ENCODE peak calls at places on chromosome 21, in eight cellular contexts. V is heart left ventricle, P is A549, E is endothelial cell of umbilical vein, F is H1, Y is esophagus muscularis mucosa, I is ovary, Q is spleen. S is an unnamed sample.

GRCh38 chr21:28089599-28090421 is 902.9 kb downstream of the LTN1 start:
- DNase-seq in V (peak; percentile 33), P (no peak), E (no peak), F (no peak), Y (no peak), I (no peak), Q (no peak), S (no peak)

GRCh38 chr21:31576428-31576827 is 83.1 kb upstream of the SOD1 start:
- DNase-seq in V (no peak), P (no peak), E (no peak), F (no peak), Y (no peak), I (no peak), Q (peak; percentile 33), S (no peak)

GRCh38 chr21:16116798-16117197 is 387.0 kb downstream of the USP25 start:
- DNase-seq in V (no peak), P (no peak), E (peak; percentile 89), F (no peak), Y (no peak), I (no peak), Q (no peak), S (no peak)

GRCh38 chr21:26686278-26686677 is 113.2 kb upstream of the CYYR1 start:
- DNase-seq in V (no peak), P (peak; percentile 1), E (peak; percentile 10), F (no peak), Y (no peak), I (no peak), Q (peak; percentile 66), S (peak; percentile 12)

GRCh38 chr21:17613242-17613676 is 558 bp upstream of the BTG3 start:
- DNase-seq in V (peak; percentile 29), P (no peak), E (peak; percentile 22), F (no peak), Y (no peak), I (peak; percentile 53), Q (no peak), S (peak; percentile 48)

GRCh38 chr21:42858185-42858847 is 21.0 kb downstream of the WDR4 start:
- DNase-seq in V (no peak), P (no peak), E (no peak), F (no peak), Y (no peak), I (peak; percentile 35), Q (no peak), S (no peak)

GRCh38 chr21:39422468-39423241 is 22.9 kb downstream of the LCA5L start:
- DNase-seq in V (no peak), P (no peak), E (no peak), F (no peak), Y (no peak), I (no peak), Q (no peak), S (no peak)

GRCh38 chr21:25512095-25513086 is 94.9 kb downstream of the MRPL39 start:
- DNase-seq in V (no peak), P (no peak), E (no peak), F (no peak), Y (no peak), I (no peak), Q (no peak), S (no peak)

GRCh38 chr21:27885296-27885711 is 918.4 kb upstream of the ADAMTS5 start:
- DNase-seq in V (no peak), P (no peak), E (no peak), F (no peak), Y (no peak), I (no peak), Q (peak; percentile 62), S (no peak)

GRCh38 chr21:42397291-42398129 is 1.7 kb upstream of the TMPRSS3 start:
- DNase-seq in V (no peak), P (no peak), E (no peak), F (no peak), Y (no peak), I (no peak), Q (peak; percentile 56), S (no peak)

GRCh38 chr21:40377135-40377534 is 469.8 kb downstream of the DSCAM start:
- DNase-seq in V (no peak), P (no peak), E (no peak), F (no peak), Y (no peak), I (no peak), Q (no peak), S (no peak)

GRCh38 chr21:25931791-25932190 is 197.0 kb downstream of the GABPA start:
- DNase-seq in V (no peak), P (no peak), E (no peak), F (no peak), Y (no peak), I (no peak), Q (no peak), S (no peak)

GRCh38 chr21:42221581-42222345 is 2.8 kb downstream of the ABCG1 start:
- DNase-seq in V (peak; percentile 67), P (no peak), E (peak; percentile 69), F (no peak), Y (no peak), I (no peak), Q (no peak), S (peak; percentile 28)

GRCh38 chr21:18170829-18171228 is 73.8 kb upstream of the CHODL start:
- DNase-seq in V (no peak), P (no peak), E (no peak), F (no peak), Y (no peak), I (no peak), Q (no peak), S (no peak)

GRCh38 chr21:28485301-28486022 is 507.2 kb downstream of the LTN1 start:
- DNase-seq in V (no peak), P (no peak), E (no peak), F (no peak), Y (no peak), I (no peak), Q (no peak), S (no peak)

GRCh38 chr21:41805643-41806042 is 38.8 kb upstream of the RIPK4 start:
- DNase-seq in V (no peak), P (no peak), E (no peak), F (no peak), Y (no peak), I (no peak), Q (no peak), S (no peak)

GRCh38 chr21:43801006-43801783 is 11.8 kb downstream of the RRP1 start:
- DNase-seq in V (no peak), P (no peak), E (no peak), F (no peak), Y (no peak), I (no peak), Q (peak; percentile 74), S (no peak)

GRCh38 chr21:16169810-16170209 is 440.0 kb downstream of the USP25 start:
- DNase-seq in V (no peak), P (no peak), E (no peak), F (no peak), Y (no peak), I (no peak), Q (no peak), S (no peak)

GRCh38 chr21:39860600-39860999 is 6.6 kb upstream of the PCP4 start:
- DNase-seq in V (no peak), P (no peak), E (no peak), F (no peak), Y (no peak), I (no peak), Q (no peak), S (no peak)

GRCh38 chr21:39581414-39581813 is 31.3 kb upstream of the B3GALT5 start:
- DNase-seq in V (no peak), P (no peak), E (no peak), F (no peak), Y (no peak), I (no peak), Q (no peak), S (no peak)

DNA sequence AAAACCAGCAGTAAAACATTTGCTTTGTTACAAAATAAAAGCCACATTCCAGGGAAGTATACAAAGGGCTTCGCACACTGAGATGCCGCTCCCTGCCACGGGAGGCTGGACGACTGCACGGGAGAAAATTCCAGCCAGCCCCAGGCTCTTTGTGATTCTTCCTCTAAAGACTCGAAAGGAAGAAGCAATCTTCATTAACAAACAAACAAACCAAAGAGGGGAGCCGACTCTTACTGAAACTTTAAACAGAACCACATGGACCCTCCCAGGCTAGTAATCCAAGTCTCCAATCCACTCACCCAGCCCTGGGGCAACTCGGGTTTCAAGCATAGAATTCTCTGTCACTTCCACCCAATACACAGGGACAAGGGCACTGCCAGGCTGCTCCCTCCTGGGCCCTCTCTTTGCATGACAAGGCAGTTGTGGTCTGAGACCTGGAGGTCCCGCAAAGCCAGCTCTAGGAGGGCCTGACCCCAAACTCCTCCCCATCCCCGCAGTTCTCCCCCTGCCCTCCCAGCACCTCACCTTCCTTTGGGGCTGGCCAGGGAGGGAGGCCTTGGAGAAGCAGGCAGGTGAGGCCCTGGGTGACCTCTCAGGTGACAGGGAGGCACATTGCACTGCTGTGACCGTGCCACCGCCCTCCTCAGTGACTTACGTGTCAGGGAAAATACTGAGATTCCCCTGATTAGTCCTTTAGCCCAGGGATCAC is 26.6 kb upstream of the COL18A1 start:
- DNase-seq in V (no peak), P (no peak), E (peak; percentile 13), F (peak; percentile 57), Y (no peak), I (peak; percentile 17), Q (peak; percentile 61), S (no peak)
- H3K4me3 ChIP-seq in V (no peak overlapping the region), P (no peak overlapping the region), E (no peak overlapping the region), F (peak overlapping the region; percentile 7), Y (no peak overlapping the region), I (no peak overlapping the region), Q (no peak overlapping the region), S (no peak overlapping the region)

DNA sequence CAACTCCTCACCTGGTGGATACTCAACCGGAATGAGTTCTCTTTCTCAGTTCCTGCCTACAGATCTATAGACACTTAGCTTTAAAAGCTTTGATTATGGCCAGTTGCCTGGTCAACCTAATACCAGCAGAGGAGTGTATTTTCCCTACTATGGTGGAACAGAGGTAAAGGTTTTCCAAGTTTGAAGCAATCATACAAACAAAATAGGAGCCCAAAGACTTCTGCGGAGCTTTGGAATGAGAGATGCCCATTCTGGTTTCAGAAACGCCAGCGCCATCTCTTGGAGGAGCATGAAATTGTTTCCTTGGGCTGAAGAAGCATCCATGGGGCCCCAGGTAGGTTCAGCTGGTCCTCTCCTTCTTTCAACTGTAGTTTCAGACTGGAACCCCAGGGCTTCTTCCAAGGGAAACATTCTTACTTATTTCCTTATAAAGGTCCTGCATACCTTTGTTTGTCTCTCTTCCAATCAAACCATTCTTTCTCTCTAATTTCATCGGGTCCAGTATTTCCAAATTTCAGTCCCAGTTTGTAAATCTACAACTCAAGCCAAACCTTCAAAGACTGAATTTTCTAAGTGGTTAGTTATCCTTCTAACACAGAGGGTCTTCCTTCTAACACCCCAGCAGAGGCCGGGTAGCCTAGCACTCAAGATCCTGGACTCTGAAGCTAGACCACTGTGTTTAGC is 95.9 kb downstream of the KCNJ15 start:
- DNase-seq in V (no peak), P (peak; percentile 47), E (peak; percentile 76), F (no peak), Y (no peak), I (peak; percentile 52), Q (no peak), S (peak; percentile 61)
- H3K27ac ChIP-seq in V (no peak overlapping the region), P (peak overlapping the region; percentile 84), E (peak overlapping the region; percentile 69), F (no peak overlapping the region), Y (no peak overlapping the region), I (no peak overlapping the region), Q (no peak overlapping the region), S (no peak overlapping the region)

GRCh38 chr21:33234618-33235520 is 5.1 kb downstream of the IFNAR2 start:
- DNase-seq in V (no peak), P (no peak), E (no peak), F (no peak), Y (no peak), I (no peak), Q (no peak), S (no peak)
- TF ChIP-seq POLR2A in V (no peak), P (no peak), E (no peak), F (no peak), Y (no peak), I (no peak), Q (no peak), S (no peak)

GRCh38 chr21:38326429-38326828 is 69.6 kb downstream of the KCNJ15 start:
- DNase-seq in V (no peak), P (no peak), E (no peak), F (no peak), Y (no peak), I (no peak), Q (no peak), S (no peak)
- H3K4me3 ChIP-seq in V (no peak overlapping the region), P (no peak overlapping the region), E (no peak overlapping the region), F (no peak overlapping the region), Y (no peak overlapping the region), I (no peak overlapping the region), Q (no peak overlapping the region), S (no peak overlapping the region)